ENCODE peak calls at places on chromosomes 13 and 19, in four cellular contexts. Y, L, Z and Q are unnamed samples.

GRCh38 chr13:76677047-76677446 is 209.2 kb downstream of the KCTD12 start:
- DNase-seq in Z (no peak), L (peak; percentile 63), Y (peak; percentile 31), Q (no peak)

GRCh38 chr13:110525328-110526319 is 35.9 kb downstream of the RAB20 start:
- DNase-seq in L (no peak), Y (no peak), Z (peak; percentile 24), Q (no peak)

GRCh38 chr19:52343548-52343947 is 7.5 kb downstream of the ZNF610 start:
- DNase-seq in Y (peak; percentile 25), Z (peak; percentile 25), L (peak; percentile 20), Q (no peak)

GRCh38 chr13:100694722-100695644 is 20.4 kb upstream of the TMTC4 start:
- DNase-seq in L (no peak), Y (no peak), Z (no peak), Q (no peak)

GRCh38 chr19:49114630-49115363 is 627 bp downstream of the LIN7B start:
- DNase-seq in Y (peak; percentile 65), L (peak; percentile 70), Z (peak; percentile 52), Q (no peak)

GRCh38 chr13:102948006-102948405 is 102.2 kb downstream of the ERCC5 start:
- DNase-seq in Y (no peak), Z (no peak), L (no peak), Q (no peak)

GRCh38 chr19:47315125-47315821 is 5.6 kb downstream of the C5AR1 start:
- DNase-seq in Z (no peak), Y (peak; percentile 81), L (peak; percentile 40), Q (peak; percentile 90)

GRCh38 chr19:17268754-17269153 is 1.5 kb downstream of the BABAM1 start:
- DNase-seq in L (no peak), Y (no peak), Z (no peak), Q (no peak)

GRCh38 chr13:20713751-20714150 is 10.3 kb downstream of the IL17D start:
- DNase-seq in Z (no peak), Y (no peak), L (no peak), Q (no peak)

GRCh38 chr19:2797280-2797679 is 12.0 kb downstream of the THOP1 start:
- DNase-seq in Y (no peak), Z (no peak), L (peak; percentile 58), Q (no peak)

GRCh38 chr13:106709509-106709908 is 141.6 kb upstream of the ARGLU1 start:
- DNase-seq in Z (no peak), Y (no peak), L (no peak), Q (no peak)

GRCh38 chr13:20431080-20431479 is 94.6 kb downstream of the CRYL1 start:
- DNase-seq in Y (no peak), Z (no peak), L (no peak), Q (peak; percentile 70)

GRCh38 chr19:55487884-55488687 is at the start of gene SSC5D:
- DNase-seq in Z (no peak), L (no peak), Y (no peak), Q (peak; percentile 35)

GRCh38 chr13:39603424-39603947 is 493 bp upstream of the LHFPL6 start:
- DNase-seq in Y (no peak), L (no peak), Z (no peak), Q (no peak)
- H3K27ac ChIP-seq in Y (peak overlapping the region; percentile 91), L (peak overlapping the region; percentile 95), Z (no peak overlapping the region), Q (no peak overlapping the region)

GRCh38 chr19:41929536-41930071 is 1.4 kb upstream of the ERFL start:
- DNase-seq in Y (no peak), Z (no peak), L (no peak), Q (no peak)
- H3K27ac ChIP-seq in Y (no peak overlapping the region), Z (peak overlapping the region; percentile 70), L (no peak overlapping the region), Q (no peak overlapping the region)

GRCh38 chr19:12482505-12482886 is 2.1 kb downstream of the ZNF709 start:
- DNase-seq in Y (no peak), L (no peak), Z (no peak), Q (no peak)

GRCh38 chr19:12481781-12482504 is 2.7 kb downstream of the ZNF709 start:
- DNase-seq in Z (no peak), L (no peak), Y (no peak), Q (no peak)

GRCh38 chr19:12484011-12484370 is 625 bp downstream of the ZNF709 start:
- DNase-seq in L (no peak), Y (no peak), Z (no peak), Q (no peak)

DNA sequence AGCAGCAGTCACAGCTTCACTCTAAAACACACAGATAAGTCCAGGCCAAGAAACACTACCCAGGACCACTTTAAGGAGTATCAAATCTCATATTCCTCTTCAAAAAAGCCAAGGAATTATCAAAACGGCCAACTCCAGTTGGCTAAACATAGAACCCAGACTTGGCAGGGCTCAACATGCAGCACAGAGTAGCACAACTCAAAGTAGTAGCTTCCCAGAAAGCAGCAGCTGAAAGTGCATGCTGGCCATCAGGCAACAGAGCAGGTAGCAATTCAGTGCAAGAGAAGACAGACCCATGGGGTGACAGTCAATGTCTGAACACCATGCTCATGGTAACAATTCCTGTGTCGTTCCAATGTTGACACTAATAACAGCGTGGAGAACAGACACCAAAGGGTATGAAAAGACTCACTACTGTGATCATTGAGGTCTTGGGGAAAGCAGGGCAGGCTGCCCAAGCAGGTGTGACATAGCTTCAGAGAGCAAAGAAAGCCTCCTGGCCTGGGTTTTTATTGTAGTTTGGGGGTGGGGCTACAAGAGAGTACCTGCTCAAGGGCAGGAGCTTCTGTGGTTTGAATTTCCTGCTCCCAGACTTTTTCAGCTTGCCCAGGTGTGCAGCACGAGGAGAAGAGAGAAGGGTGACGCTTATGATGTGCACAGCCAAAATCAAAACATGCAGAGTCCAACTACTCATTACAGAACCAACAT is 6.2 kb downstream of the ZNF709 start:
- DNase-seq in Z (peak; percentile 36), Y (no peak), L (no peak), Q (no peak)
- H3K27ac ChIP-seq in Z (peak overlapping the region; percentile 45), Y (no peak overlapping the region), L (no peak overlapping the region), Q (no peak overlapping the region)

GRCh38 chr13:46683879-46684278 is 113.1 kb downstream of the ESD start:
- DNase-seq in Z (no peak), L (no peak), Y (no peak), Q (no peak)
- H3K27ac ChIP-seq in Z (no peak overlapping the region), L (peak overlapping the region; percentile 53), Y (peak overlapping the region; percentile 52), Q (no peak overlapping the region)

GRCh38 chr19:12000152-12000981 is 35.1 kb downstream of the ZNF433 start:
- DNase-seq in Z (no peak), Y (no peak), L (no peak), Q (no peak)
- H3K27ac ChIP-seq in Z (no peak overlapping the region), Y (no peak overlapping the region), L (no peak overlapping the region), Q (no peak overlapping the region)